ENCODE peak calls at places on chromosomes 12 and 14, in four cellular contexts. G is fibroblast of lung, A is mesendoderm, X is IMR-90. S is an unnamed sample.
A peak's percentile ranks its signal among the peaks of the same experiment; 100 is the strongest.

GRCh38 chr12:84637926-84638325 is 274.7 kb downstream of the SLC6A15 start:
- DNase-seq in G (peak; percentile 66), A (peak; percentile 46), X (peak; percentile 45), S (no peak)

GRCh38 chr12:15527201-15527782 is 205.0 kb downstream of the PTPRO start:
- DNase-seq in G (peak; percentile 14), A (peak; percentile 65), X (peak; percentile 15), S (peak; percentile 8)

GRCh38 chr12:31325524-31325875 is 450 bp downstream of the SINHCAF start:
- DNase-seq in G (no peak), A (no peak), X (no peak), S (no peak)

GRCh38 chr12:124764870-124765570 is 98.6 kb downstream of the SCARB1 start:
- DNase-seq in G (peak; percentile 98), A (no peak), X (peak; percentile 89), S (no peak)

GRCh38 chr12:124392991-124393790 is 98.3 kb downstream of the RFLNA start:
- DNase-seq in G (peak; percentile 69), A (peak; percentile 76), X (peak; percentile 58), S (peak; percentile 81)

GRCh38 chr12:48994224-48995060 is 4.7 kb downstream of the DDN start:
- DNase-seq in G (no peak), A (no peak), X (no peak), S (no peak)

GRCh38 chr12:78534311-78534710 is 330.3 kb upstream of the SYT1 start:
- DNase-seq in G (no peak), A (no peak), X (no peak), S (no peak)

GRCh38 chr12:105775351-105775750 is 363.4 kb downstream of the NUAK1 start:
- DNase-seq in G (peak; percentile 69), A (no peak), X (peak; percentile 23), S (peak; percentile 19)

GRCh38 chr12:112869091-112869490 is 37.7 kb upstream of the OAS1 start:
- DNase-seq in G (no peak), A (no peak), X (no peak), S (no peak)

DNA sequence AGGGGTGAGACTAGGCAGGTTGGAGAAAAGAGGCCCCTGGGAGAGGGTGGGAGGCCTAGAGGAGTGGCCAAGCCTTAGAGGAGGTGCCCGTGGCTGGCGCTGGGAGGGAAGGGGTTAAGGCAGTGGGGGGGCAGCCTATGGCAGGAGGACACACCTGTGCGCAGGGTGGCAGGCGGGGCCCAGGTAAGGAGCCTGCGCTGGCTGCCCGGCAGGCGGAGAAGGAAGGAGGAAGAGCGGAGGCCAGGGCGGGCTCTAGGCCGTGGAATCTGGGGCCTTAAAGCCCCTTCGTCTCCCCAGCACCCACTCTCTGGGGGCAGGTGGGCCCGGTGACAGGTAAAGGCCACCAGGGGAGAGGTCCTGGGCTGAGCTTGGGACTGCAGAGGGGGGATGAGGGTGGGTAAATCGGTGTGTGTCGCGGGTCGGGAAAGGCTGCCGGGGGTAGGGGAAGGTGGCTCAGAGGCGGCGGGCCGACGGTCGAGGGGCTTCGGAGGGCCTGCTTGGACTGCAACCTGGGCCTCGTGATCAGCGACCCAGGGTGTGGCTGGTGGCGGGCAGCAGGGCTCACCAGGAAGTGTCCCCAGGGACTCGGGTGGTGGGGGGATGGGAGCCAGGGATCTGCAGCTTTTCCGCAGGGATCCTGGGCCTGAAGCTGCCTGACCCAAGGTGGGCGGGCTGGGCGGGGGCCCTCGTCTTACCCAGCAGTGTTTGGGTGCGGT is 7.3 kb downstream of the PHB2 start:
- DNase-seq in G (no peak), A (peak; percentile 86), X (no peak), S (no peak)
- H3K9ac ChIP-seq in G (no peak overlapping the region), A (peak overlapping the region; percentile 97), X (no peak overlapping the region), S (no peak overlapping the region)

GRCh38 chr12:32754101-32754500 is 1.6 kb downstream of the YARS2 start:
- DNase-seq in G (no peak), A (peak; percentile 7), X (no peak), S (peak; percentile 21)

GRCh38 chr12:32755654-32756475 is at the start of gene YARS2:
- DNase-seq in G (peak; percentile 98), A (peak; percentile 99), X (peak; percentile 99), S (peak; percentile 95)

GRCh38 chr12:32755051-32755653 is 545 bp downstream of the YARS2 start:
- DNase-seq in G (peak; percentile 82), A (peak; percentile 92), X (peak; percentile 88), S (peak; percentile 91)

GRCh38 chr12:32757159-32757556 is 1.5 kb upstream of the YARS2 start:
- DNase-seq in G (no peak), A (no peak), X (no peak), S (no peak)

GRCh38 chr12:32756476-32757158 is 920 bp upstream of the YARS2 start:
- DNase-seq in G (no peak), A (no peak), X (no peak), S (peak; percentile 6)
- H3K9ac ChIP-seq in G (no peak overlapping the region), A (peak overlapping the region; percentile 6), X (no peak overlapping the region), S (peak overlapping the region; percentile 95)

GRCh38 chr12:47032644-47033043 is 46.8 kb upstream of the PCED1B start:
- DNase-seq in G (peak; percentile 66), A (peak; percentile 68), X (peak; percentile 77), S (peak; percentile 74)
- H3K9ac ChIP-seq in G (no peak overlapping the region), A (no peak overlapping the region), X (no peak overlapping the region), S (no peak overlapping the region)

GRCh38 chr12:94644141-94644575 is 6.2 kb downstream of the TMCC3 start:
- DNase-seq in G (peak; percentile 74), A (no peak), X (peak; percentile 24), S (peak; percentile 83)
- H3K9ac ChIP-seq in G (no peak overlapping the region), A (no peak overlapping the region), X (no peak overlapping the region), S (peak overlapping the region; percentile 76)

GRCh38 chr12:93387780-93388179 is 10.1 kb downstream of the NUDT4 start:
- DNase-seq in G (peak; percentile 85), A (no peak), X (peak; percentile 81), S (peak; percentile 51)
- H3K9ac ChIP-seq in G (no peak overlapping the region), A (no peak overlapping the region), X (no peak overlapping the region), S (no peak overlapping the region)

DNA sequence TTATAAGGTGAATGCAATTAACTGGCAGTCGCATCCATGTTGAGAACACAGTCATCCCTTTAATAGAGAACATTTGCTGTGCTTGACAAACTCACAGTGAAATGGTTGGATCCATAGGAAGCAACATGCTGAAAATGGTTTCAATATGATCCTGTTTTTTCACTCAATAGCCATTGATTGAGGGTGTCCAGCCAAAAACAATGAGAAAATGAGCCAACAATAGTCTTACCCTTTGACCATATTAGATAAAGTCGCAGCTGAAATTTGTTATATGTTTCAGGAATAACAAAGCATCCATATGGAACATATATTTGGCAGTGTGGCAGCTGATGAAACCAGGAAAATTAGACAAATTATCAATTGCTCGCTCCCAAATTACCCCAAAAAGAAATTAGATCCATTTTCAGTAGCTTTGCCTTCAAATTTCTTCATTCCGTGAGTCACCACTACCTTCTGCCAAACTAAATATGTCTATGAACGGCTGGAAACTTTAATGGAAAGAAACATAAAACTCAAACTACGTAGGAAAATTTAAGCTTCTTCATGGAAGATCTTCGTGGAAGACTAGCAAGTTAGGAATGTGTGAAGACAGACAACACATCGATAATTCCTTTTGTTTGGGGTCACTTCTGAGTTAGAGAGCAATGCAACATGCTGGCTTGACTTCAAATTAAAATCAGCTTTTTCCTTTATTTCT is 17.4 kb downstream of the IGF1 start:
- DNase-seq in G (peak; percentile 83), A (no peak), X (peak; percentile 80), S (peak; percentile 14)
- H3K9ac ChIP-seq in G (no peak overlapping the region), A (no peak overlapping the region), X (no peak overlapping the region), S (no peak overlapping the region)

GRCh38 chr14:75204106-75204505 is 27.7 kb upstream of the TMED10 start:
- DNase-seq in G (peak; percentile 25), A (no peak), X (no peak), S (no peak)
- H3K9ac ChIP-seq in G (no peak overlapping the region), A (no peak overlapping the region), X (no peak overlapping the region), S (no peak overlapping the region)

DNA sequence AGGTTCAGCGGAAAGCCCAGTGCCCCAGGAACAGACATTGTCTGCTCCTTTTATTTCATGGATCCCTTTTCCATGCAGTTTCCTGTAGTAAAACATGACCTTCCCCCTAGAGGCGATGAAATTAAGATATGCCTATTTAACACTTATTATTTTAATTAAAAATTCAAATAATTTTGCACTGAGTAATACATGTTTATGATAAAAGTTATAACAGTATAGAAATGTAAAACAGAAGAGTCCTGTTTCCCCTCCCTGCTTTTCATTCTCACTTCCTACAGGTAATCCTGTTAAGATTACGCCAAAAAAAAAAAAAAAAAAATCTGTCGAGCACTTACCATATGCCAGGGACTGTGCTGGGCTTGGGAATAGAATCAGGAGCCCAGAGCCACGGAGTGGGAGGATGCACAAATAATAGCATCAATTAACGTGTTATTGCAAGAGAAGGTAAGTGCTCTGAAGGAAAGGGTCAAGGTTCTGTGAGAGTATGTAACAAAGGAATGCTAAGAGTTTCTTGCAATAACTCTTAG is 830 bp upstream of the LPCAT3 start:
- DNase-seq in G (peak; percentile 6), A (peak; percentile 16), X (no peak), S (no peak)
- H3K9ac ChIP-seq in G (peak overlapping the region; percentile 5), A (peak overlapping the region; percentile 42), X (peak overlapping the region; percentile 48), S (peak overlapping the region; percentile 74)

DNA sequence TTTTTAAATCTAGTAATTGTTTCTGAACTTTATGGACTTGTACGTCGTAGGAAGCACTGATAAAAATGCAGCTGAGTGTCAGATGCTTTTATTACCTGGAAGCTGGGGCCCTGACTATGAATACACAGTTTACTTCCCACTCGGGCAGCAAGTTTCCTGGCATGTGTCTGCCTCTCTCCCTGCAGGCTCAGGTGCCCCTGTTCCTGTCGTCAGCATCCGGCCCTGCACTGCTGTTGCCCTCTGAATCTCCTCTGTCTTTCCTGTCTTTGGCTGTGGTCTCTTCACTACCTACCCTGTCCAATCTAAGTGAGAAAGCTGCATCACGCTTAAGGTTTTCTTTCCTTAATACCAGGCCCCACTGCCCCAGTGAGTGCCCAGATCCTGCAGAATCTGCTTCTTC is 75.9 kb downstream of the PELI2 start:
- DNase-seq in G (no peak), A (no peak), X (no peak), S (no peak)
- H3K9ac ChIP-seq in G (no peak overlapping the region), A (no peak overlapping the region), X (no peak overlapping the region), S (no peak overlapping the region)

S was measured in endothelial cell of umbilical vein.